ENCODE peak calls at places on chromosomes 3 and 15, in four cellular contexts. N is IMR-90, H is GM12878, Y is K562. U is an unnamed sample.

GRCh38 chr3:37308247-37308646 is 133.9 kb upstream of the LRRFIP2 start:
- DNase-seq in H (no peak), Y (peak; percentile 33), N (peak; percentile 27), U (peak; percentile 31)

GRCh38 chr3:68909719-68910118 is 22.6 kb downstream of the TAFA4 start:
- DNase-seq in Y (no peak), N (no peak), H (no peak), U (no peak)

GRCh38 chr3:3170998-3171397 is 8.5 kb downstream of the CRBN start:
- DNase-seq in H (no peak), Y (no peak), N (peak; percentile 42), U (peak; percentile 76)

GRCh38 chr15:88447206-88447605 is 20.0 kb downstream of the MRPL46 start:
- DNase-seq in N (no peak), H (no peak), Y (no peak), U (no peak)

GRCh38 chr15:78457101-78457500 is 19.1 kb downstream of the IREB2 start:
- DNase-seq in Y (peak; percentile 15), H (no peak), N (peak; percentile 69), U (peak; percentile 37)

GRCh38 chr15:68208136-68208535 is 3.0 kb upstream of the CALML4 start:
- DNase-seq in N (no peak), Y (no peak), H (no peak), U (no peak)

GRCh38 chr15:47586653-47587224 is 130.6 kb upstream of the SEMA6D start:
- DNase-seq in Y (no peak), N (no peak), H (no peak), U (no peak)

GRCh38 chr15:75731248-75732100 is 18.8 kb upstream of the CSPG4 start:
- DNase-seq in H (no peak), N (peak; percentile 51), Y (no peak), U (no peak)

GRCh38 chr3:100042144-100042543 is 72.2 kb downstream of the FILIP1L start:
- DNase-seq in Y (no peak), H (no peak), N (peak; percentile 93), U (peak; percentile 91)

DNA sequence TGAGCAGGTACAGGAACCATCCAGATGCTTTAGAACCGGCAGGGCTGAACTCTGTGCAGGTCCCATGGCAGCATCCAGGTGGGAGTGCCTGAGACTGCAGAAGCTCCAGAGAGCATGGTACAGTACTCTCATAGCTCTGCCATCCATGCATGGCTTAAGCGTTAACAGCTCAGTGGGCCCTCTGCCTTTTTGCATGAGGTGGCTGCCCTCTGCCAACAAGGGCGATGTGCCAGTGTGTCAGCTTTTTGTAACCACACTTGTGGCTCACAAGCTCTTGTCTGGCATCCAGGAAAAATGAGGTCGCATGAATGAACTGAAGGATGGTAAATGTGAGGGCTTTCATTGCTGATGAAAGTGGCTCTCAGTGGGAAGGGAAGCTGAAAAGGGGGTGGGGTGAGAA is 950.1 kb downstream of the DIPK2A start:
- DNase-seq in H (no peak), Y (no peak), N (no peak), U (no peak)
- TF ChIP-seq FOS in H (no peak), Y (no peak), N (no peak), U (no peak)

DNA sequence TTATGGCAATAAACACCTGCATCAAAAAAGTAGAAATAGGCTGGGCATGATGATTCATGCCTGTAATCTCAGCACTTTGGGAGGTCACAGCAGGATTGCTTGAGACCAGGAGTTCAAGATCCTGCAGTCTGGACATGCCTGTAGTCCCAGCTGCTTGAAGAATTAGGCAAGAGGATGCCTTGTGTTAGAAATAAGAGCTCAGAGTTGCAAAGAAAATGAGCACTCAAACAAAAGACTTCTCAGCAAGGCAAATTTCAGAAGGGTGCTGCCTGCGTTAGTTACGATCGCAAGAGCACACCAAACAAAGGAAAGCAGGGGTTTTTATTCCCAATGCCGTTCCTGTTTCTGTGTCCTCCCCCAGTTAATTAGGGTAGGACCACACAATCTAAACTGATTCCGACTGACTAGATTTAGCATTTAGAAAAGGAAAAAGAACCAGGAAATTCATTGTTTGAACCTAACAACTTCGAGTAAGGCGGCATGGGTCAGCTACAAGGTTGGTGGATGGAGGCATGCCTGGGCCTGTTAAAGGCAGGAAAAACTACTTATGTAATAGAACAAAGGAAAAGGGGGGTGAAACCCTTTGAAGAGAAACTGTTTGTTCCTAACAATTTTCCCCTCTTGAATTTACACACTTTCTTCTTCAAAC is 55.5 kb downstream of the DLG1 start:
- DNase-seq in H (no peak), Y (no peak), N (no peak), U (no peak)
- H3K9me3 ChIP-seq in H (peaks cover 37% of the 10 kb centered on the region), Y (peaks cover 20% of the 10 kb centered on the region), N (peaks cover 20% of the 10 kb centered on the region), U (no peaks in the 10 kb centered on the region)

DNA sequence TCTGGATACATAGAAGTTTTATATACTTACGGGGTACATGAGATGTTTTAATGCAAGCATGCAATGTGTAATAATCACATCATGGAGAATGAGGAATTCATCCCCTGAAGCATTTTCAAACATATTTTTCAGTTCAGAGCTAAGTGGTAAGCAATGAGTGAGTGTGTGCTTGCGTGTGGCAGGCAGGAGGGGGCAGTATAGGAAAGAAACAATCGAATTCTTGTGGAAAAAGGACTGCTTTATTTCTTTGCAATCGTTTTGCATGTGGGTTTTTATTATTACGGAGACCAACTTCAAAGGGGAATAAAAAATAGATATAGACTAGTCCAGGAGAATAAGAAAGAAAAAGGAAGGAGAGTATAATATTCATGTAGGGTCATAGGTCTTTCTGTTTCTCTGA is 271.6 kb downstream of the CHL1 start:
- DNase-seq in N (no peak), Y (peak; percentile 22), H (no peak), U (no peak)
- TF ChIP-seq FOS in N (no peak), Y (no peak), H (no peak), U (no peak)

GRCh38 chr3:176037636-176038035 is 1159.6 kb downstream of the TBL1XR1 start:
- DNase-seq in Y (no peak), H (no peak), N (peak; percentile 2), U (no peak)

GRCh38 chr3:176046717-176047116 is 1150.6 kb downstream of the TBL1XR1 start:
- DNase-seq in N (no peak), H (no peak), Y (no peak), U (no peak)

DNA sequence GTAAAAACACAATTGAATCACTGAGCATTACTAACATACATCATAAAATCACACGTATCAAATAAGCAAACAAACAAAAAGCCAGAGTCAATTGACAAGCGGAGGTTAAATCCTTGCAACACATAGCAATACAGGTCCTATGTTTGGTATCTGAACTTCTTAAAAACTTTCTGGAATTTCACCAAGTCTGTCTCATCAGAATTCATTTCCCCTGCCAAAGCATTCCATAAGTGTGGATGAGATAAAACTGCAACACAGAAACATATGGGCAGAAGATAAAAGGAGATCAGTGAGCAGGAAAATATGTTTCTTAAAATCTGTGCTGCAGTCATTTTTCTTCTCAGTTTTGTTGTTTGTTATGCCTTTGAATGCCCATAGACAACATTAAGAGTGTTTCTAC is 1155.5 kb downstream of the TBL1XR1 start:
- DNase-seq in Y (no peak), N (peak; percentile 56), H (no peak), U (no peak)
- H3K9me3 ChIP-seq in Y (no peaks in the 10 kb centered on the region), N (no peaks in the 10 kb centered on the region), H (no peaks in the 10 kb centered on the region), U (no peaks in the 10 kb centered on the region)

DNA sequence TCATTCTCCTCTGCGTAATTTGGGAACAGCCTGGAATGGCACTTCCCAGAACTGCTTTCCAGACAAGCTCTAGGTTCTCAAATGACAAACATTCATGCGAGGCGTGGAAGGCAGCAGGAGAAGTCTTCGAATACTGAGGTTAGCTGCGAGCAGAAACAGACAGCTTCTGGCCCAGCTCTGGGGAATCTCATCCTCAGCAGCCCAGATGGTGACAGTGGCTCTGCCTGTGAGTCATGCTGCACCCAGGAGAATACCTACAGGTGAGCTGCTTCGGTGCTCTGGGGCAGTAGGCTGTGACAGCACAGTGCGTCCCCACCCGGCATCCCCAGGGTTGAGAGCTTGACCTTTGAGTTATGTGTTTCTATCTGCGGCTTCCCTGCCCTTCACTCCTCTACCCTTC is 258.6 kb downstream of the KLF13 start:
- DNase-seq in H (no peak), Y (no peak), N (no peak), U (no peak)
- TF ChIP-seq FOS in H (no peak), Y (no peak), N (no peak), U (no peak)

GRCh38 chr15:99586121-99586520 is 20.3 kb downstream of the MEF2A start:
- DNase-seq in Y (no peak), H (no peak), N (no peak), U (no peak)
- H3K9me3 ChIP-seq in Y (peaks cover 2% of the 10 kb centered on the region), H (peaks cover 24% of the 10 kb centered on the region), N (no peaks in the 10 kb centered on the region), U (no peaks in the 10 kb centered on the region)

DNA sequence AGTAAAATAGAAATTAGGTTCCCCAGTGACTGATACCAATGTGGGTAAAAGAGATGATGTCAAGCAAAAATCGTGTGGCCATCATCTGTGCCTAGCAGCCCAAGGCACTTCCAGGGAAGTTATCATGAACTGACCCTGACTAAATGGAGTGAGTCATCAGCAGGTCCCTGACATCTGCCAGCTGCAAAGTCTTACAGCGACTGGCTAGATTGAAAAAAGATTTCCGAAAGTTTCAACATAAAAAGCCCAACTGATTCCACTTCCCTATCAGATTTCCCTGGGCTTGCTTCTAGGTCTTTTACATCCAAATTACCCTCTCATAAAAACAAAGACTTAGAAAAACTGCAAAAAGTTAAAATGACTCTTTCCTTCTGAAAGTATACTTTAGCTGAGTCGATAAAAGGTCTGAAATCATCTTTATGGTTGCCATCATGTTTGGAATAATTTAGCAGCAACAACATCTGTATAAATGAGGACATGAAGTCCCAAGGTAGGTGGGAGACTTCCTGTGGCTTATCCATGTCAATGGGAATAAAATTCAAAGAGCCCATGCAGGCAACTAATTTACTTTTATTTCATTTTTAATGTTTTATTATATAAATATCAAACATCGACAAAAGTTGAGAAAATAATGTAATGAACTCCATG is 342.8 kb downstream of the ERC2 start:
- DNase-seq in H (no peak), Y (no peak), N (peak; percentile 80), U (peak; percentile 67)
- TF ChIP-seq FOS in H (no peak), Y (no peak), N (peak; percentile 69), U (peak; percentile 94)

DNA sequence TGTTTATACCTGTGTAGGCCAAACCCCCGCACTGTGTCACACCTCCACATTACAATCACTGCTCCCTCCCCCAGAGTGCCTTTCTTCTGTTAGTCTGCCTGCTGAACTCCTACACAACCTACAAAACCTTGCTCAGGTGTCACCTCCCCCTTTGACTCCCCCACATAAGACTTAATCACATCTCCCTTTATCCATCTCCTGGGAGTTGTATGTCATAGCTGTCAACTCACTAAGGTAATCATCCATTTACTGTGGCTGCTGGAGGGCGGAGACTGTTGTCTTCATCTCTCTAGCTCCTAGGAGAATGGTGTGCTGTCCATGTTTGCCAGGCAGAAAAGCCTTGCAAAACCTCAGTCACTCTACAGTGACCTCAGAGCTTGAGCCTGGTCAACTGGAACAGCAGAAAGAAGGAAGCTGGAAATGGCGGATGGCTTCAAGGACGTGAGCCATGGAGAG is 43.8 kb downstream of the ZNF710 start:
- DNase-seq in N (no peak), H (no peak), Y (no peak), U (no peak)
- H3K9me3 ChIP-seq in N (no peaks in the 10 kb centered on the region), H (no peaks in the 10 kb centered on the region), Y (no peaks in the 10 kb centered on the region), U (no peaks in the 10 kb centered on the region)

GRCh38 chr15:101461097-101461496 is 28.4 kb downstream of the PCSK6 start:
- DNase-seq in H (no peak), Y (no peak), N (no peak), U (no peak)

GRCh38 chr15:101464246-101464998 is 25.1 kb downstream of the PCSK6 start:
- DNase-seq in H (no peak), Y (no peak), N (no peak), U (no peak)

GRCh38 chr15:101464999-101465669 is 24.4 kb downstream of the PCSK6 start:
- DNase-seq in N (no peak), Y (no peak), H (no peak), U (no peak)

GRCh38 chr15:101466188-101466587 is 23.3 kb downstream of the PCSK6 start:
- DNase-seq in Y (no peak), N (no peak), H (no peak), U (no peak)

GRCh38 chr15:101463265-101463664 is 26.2 kb downstream of the PCSK6 start:
- DNase-seq in Y (no peak), N (no peak), H (no peak), U (no peak)
- TF ChIP-seq FOS in Y (no peak), N (no peak), H (no peak), U (no peak)